ENCODE peak calls at places on chromosome 6, in nine cellular contexts. Z, S, C, N, A, P, D, I and H are unnamed samples.

GRCh38 chr6:43904311-43905123 is 134.5 kb downstream of the VEGFA start:
- DNase-seq in Z (no peak), S (no peak), C (no peak), N (no peak), A (no peak), P (no peak), D (peak), I (no peak), H (no peak)

GRCh38 chr6:48024956-48025355 is 86.0 kb downstream of the PTCHD4 start:
- DNase-seq in Z (no peak), S (no peak), C (no peak), N (no peak), A (no peak), P (no peak), D (no peak), I (no peak), H (no peak)

GRCh38 chr6:170041526-170041925 is 249.4 kb downstream of the DLL1 start:
- DNase-seq in Z (no peak), S (no peak), C (no peak), N (no peak), A (no peak), P (no peak), D (no peak), I (no peak), H (no peak)

GRCh38 chr6:112298816-112299281 is 44.5 kb upstream of the LAMA4 start:
- DNase-seq in Z (no peak), S (no peak), C (no peak), N (peak), A (no peak), P (peak), D (peak), I (no peak), H (no peak)

GRCh38 chr6:25388776-25389175 is 109.6 kb downstream of the CARMIL1 start:
- DNase-seq in Z (no peak), S (no peak), C (no peak), N (no peak), A (no peak), P (no peak), D (no peak), I (no peak), H (no peak)

GRCh38 chr6:64712606-64713005 is 994.4 kb downstream of the EYS start:
- DNase-seq in Z (no peak), S (no peak), C (no peak), N (peak), A (no peak), P (no peak), D (no peak), I (no peak), H (no peak)

GRCh38 chr6:136738178-136739057 is 53.9 kb downstream of the MAP3K5 start:
- DNase-seq in Z (no peak), S (no peak), C (no peak), N (peak), A (no peak), P (no peak), D (no peak), I (no peak), H (no peak)

GRCh38 chr6:64170326-64170725 is 534.7 kb downstream of the PHF3 start:
- DNase-seq in Z (no peak), S (no peak), C (no peak), N (peak), A (no peak), P (no peak), D (no peak), I (no peak), H (no peak)